ENCODE peak calls at places on chromosomes 3 and 15, in four cellular contexts. One of them, this sample, is unnamed. For H3K36me3, the result is how much of the 10 kb centered on the place peaks cover.

GRCh38 chr15:38828031-38828532 is 263.5 kb upstream of the RASGRP1 start:
- DNase-seq in fibroblast of lung: no peak
- DNase-seq in neural progenitor cell: no peak
- DNase-seq in neuronal stem cell: no peak
- DNase-seq in this sample: no peak

GRCh38 chr15:76840830-76841460 is 64.2 kb downstream of the SCAPER start:
- DNase-seq in fibroblast of lung: peak
- DNase-seq in neuronal stem cell: no peak
- DNase-seq in neural progenitor cell: peak
- DNase-seq in this sample: peak

GRCh38 chr3:150745832-150746231 is 17.1 kb downstream of the SIAH2 start:
- DNase-seq in neural progenitor cell: no peak
- DNase-seq in fibroblast of lung: no peak
- DNase-seq in neuronal stem cell: no peak
- DNase-seq in this sample: no peak

GRCh38 chr3:71723452-71724170 is 1.6 kb downstream of the EIF4E3 start:
- DNase-seq in neuronal stem cell: no peak
- DNase-seq in fibroblast of lung: no peak
- DNase-seq in neural progenitor cell: no peak
- DNase-seq in this sample: no peak

GRCh38 chr15:78070049-78070698 is 7.3 kb downstream of the TBC1D2B start:
- DNase-seq in neuronal stem cell: no peak
- DNase-seq in neural progenitor cell: no peak
- DNase-seq in fibroblast of lung: no peak
- DNase-seq in this sample: no peak

GRCh38 chr3:188274249-188274915 is 120.4 kb downstream of the LPP start:
- DNase-seq in neural progenitor cell: no peak
- DNase-seq in fibroblast of lung: peak
- DNase-seq in neuronal stem cell: no peak
- DNase-seq in this sample: peak

GRCh38 chr15:91871138-91871537 is 17.6 kb downstream of the SLCO3A1 start:
- DNase-seq in neuronal stem cell: no peak
- DNase-seq in neural progenitor cell: no peak
- DNase-seq in fibroblast of lung: no peak
- DNase-seq in this sample: no peak

GRCh38 chr3:183253961-183254815 is 1.1 kb downstream of the B3GNT5 start:
- DNase-seq in neural progenitor cell: peak
- DNase-seq in fibroblast of lung: no peak
- DNase-seq in neuronal stem cell: no peak
- DNase-seq in this sample: peak

GRCh38 chr3:152574461-152575079 is 260.4 kb upstream of the P2RY1 start:
- DNase-seq in neuronal stem cell: peak
- DNase-seq in neural progenitor cell: peak
- DNase-seq in fibroblast of lung: peak
- DNase-seq in this sample: peak

GRCh38 chr15:90664650-90665287 is 52.4 kb upstream of the BLM start:
- DNase-seq in neural progenitor cell: no peak
- DNase-seq in fibroblast of lung: peak
- DNase-seq in neuronal stem cell: no peak
- DNase-seq in this sample: peak

GRCh38 chr3:147702499-147702898 is 293.3 kb downstream of the ZIC1 start:
- DNase-seq in neural progenitor cell: no peak
- DNase-seq in neuronal stem cell: no peak
- DNase-seq in fibroblast of lung: peak
- DNase-seq in this sample: no peak

GRCh38 chr3:122577409-122578028 is at the start of gene PARP15:
- DNase-seq in neuronal stem cell: no peak
- DNase-seq in neural progenitor cell: peak
- DNase-seq in fibroblast of lung: peak
- DNase-seq in this sample: peak

GRCh38 chr3:122355612-122356011 is 27.4 kb downstream of the MIX23 start:
- DNase-seq in fibroblast of lung: no peak
- DNase-seq in neuronal stem cell: no peak
- DNase-seq in neural progenitor cell: no peak
- DNase-seq in this sample: no peak

GRCh38 chr3:167716920-167717319 is 17.8 kb downstream of the PDCD10 start:
- DNase-seq in neural progenitor cell: no peak
- DNase-seq in fibroblast of lung: no peak
- DNase-seq in neuronal stem cell: no peak
- DNase-seq in this sample: no peak

GRCh38 chr3:120854908-120855526 is 53.0 kb upstream of the STXBP5L start:
- DNase-seq in fibroblast of lung: no peak
- DNase-seq in neural progenitor cell: no peak
- DNase-seq in neuronal stem cell: no peak
- DNase-seq in this sample: no peak

GRCh38 chr15:57503051-57503702 is 88.5 kb upstream of the MYZAP start:
- DNase-seq in fibroblast of lung: no peak
- DNase-seq in neural progenitor cell: no peak
- DNase-seq in neuronal stem cell: no peak
- DNase-seq in this sample: peak

GRCh38 chr15:99123706-99124451 is 19.0 kb downstream of the SYNM start:
- DNase-seq in neuronal stem cell: peak
- DNase-seq in neural progenitor cell: peak
- DNase-seq in fibroblast of lung: peak
- DNase-seq in this sample: peak

GRCh38 chr3:36514171-36514570 is 133.9 kb downstream of the STAC start:
- DNase-seq in neural progenitor cell: no peak
- DNase-seq in neuronal stem cell: no peak
- DNase-seq in fibroblast of lung: no peak
- DNase-seq in this sample: no peak

GRCh38 chr15:55669226-55669625 is 73.7 kb downstream of the PRTG start:
- DNase-seq in neuronal stem cell: no peak
- DNase-seq in neural progenitor cell: no peak
- DNase-seq in fibroblast of lung: no peak
- DNase-seq in this sample: no peak

GRCh38 chr3:126784254-126784653 is 80.2 kb downstream of the CHCHD6 start:
- DNase-seq in fibroblast of lung: no peak
- DNase-seq in neuronal stem cell: peak
- DNase-seq in neural progenitor cell: peak
- DNase-seq in this sample: no peak

GRCh38 chr3:150544040-150544439 is 2.3 kb downstream of the SERP1 start:
- DNase-seq in fibroblast of lung: peak
- DNase-seq in neuronal stem cell: no peak
- DNase-seq in neural progenitor cell: no peak
- DNase-seq in this sample: peak

GRCh38 chr3:167936010-167936409 is 159.7 kb downstream of the GOLIM4 start:
- DNase-seq in neural progenitor cell: no peak
- DNase-seq in fibroblast of lung: no peak
- DNase-seq in neuronal stem cell: no peak
- DNase-seq in this sample: no peak

GRCh38 chr3:67783281-67784250 is 129.2 kb upstream of the SUCLG2 start:
- DNase-seq in neuronal stem cell: no peak
- DNase-seq in neural progenitor cell: no peak
- DNase-seq in fibroblast of lung: peak
- DNase-seq in this sample: no peak

GRCh38 chr3:8324727-8325126 is 176.9 kb upstream of the LMCD1 start:
- DNase-seq in fibroblast of lung: peak
- DNase-seq in neural progenitor cell: peak
- DNase-seq in neuronal stem cell: peak
- DNase-seq in this sample: peak

GRCh38 chr15:67385971-67386370 is 131.4 kb downstream of the IQCH start:
- DNase-seq in fibroblast of lung: peak
- DNase-seq in neural progenitor cell: no peak
- DNase-seq in neuronal stem cell: no peak
- DNase-seq in this sample: no peak

GRCh38 chr3:184981071-184981470 is 169.1 kb downstream of the VPS8 start:
- DNase-seq in neuronal stem cell: no peak
- DNase-seq in fibroblast of lung: no peak
- DNase-seq in neural progenitor cell: no peak
- DNase-seq in this sample: no peak

GRCh38 chr3:116517308-116517707 is 72.0 kb upstream of the LSAMP start:
- DNase-seq in fibroblast of lung: peak
- DNase-seq in neuronal stem cell: no peak
- DNase-seq in neural progenitor cell: peak
- DNase-seq in this sample: no peak

GRCh38 chr3:110858549-110858948 is 213.1 kb upstream of the NECTIN3 start:
- DNase-seq in neuronal stem cell: no peak
- DNase-seq in neural progenitor cell: no peak
- DNase-seq in fibroblast of lung: no peak
- DNase-seq in this sample: no peak

GRCh38 chr3:138889792-138890191 is 55.1 kb upstream of the PIK3CB start:
- DNase-seq in neural progenitor cell: no peak
- DNase-seq in fibroblast of lung: no peak
- DNase-seq in neuronal stem cell: no peak
- DNase-seq in this sample: no peak

GRCh38 chr3:17033516-17034168 is 148.9 kb downstream of the PLCL2 start:
- DNase-seq in fibroblast of lung: peak
- DNase-seq in neural progenitor cell: no peak
- DNase-seq in neuronal stem cell: no peak
- DNase-seq in this sample: no peak

GRCh38 chr3:42746455-42747450 is 26.3 kb downstream of the CCDC13 start:
- DNase-seq in neuronal stem cell: no peak
- DNase-seq in fibroblast of lung: peak
- DNase-seq in neural progenitor cell: peak
- DNase-seq in this sample: no peak

DNA sequence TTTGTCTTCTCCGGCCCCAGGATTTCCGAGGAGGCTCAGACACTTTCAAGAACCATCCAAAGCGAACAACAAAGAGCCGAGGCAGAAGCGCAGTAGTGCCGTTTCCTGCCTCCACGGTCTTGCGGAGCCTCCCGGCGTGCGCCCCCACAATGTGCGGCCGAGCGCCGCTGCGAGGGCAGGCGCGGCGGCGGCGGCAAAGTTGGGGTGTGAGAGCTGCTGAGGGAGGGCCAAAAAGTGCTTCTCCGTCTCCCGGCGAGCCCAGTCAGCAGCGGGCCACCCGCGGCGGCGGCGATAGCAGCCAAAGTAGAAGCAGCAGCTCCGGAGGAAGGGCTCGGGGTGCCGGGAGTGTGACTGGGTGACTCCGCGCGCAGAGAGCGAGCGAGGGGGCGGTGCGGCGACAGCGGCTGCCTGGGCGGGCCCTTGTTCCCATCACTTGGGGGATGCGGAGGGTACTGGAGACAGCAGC is 749.1 kb downstream of the ROBO1 start:
- DNase-seq in neuronal stem cell: peak
- DNase-seq in fibroblast of lung: peak
- DNase-seq in neural progenitor cell: peak
- DNase-seq in this sample: peak
- H3K4me2 ChIP-seq in neuronal stem cell: peak
- H3K4me2 ChIP-seq in fibroblast of lung: peak
- H3K4me2 ChIP-seq in neural progenitor cell: peak
- H3K4me2 ChIP-seq in this sample: peak

DNA sequence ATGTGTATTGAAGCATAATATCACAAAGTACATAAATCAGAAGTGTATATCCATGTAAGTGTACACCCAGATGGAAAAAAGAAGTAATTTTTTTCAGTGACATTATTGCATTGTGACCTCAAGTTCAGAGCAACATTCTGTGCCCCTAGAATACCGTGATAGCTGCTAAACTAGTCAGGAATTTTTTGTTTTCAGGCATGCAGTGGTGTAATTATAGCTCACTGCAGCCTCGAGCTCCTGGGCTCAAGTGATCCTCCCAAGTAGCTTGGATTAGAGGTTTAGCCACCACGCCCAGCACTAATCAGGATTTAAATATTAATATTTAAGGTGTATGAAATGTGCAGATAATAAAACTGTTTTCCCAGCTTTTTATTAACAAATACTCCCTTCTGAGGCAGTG is 25.5 kb downstream of the SEC62 start:
- DNase-seq in neural progenitor cell: no peak
- DNase-seq in neuronal stem cell: no peak
- DNase-seq in fibroblast of lung: no peak
- DNase-seq in this sample: no peak
- H3K36me3 ChIP-seq in neural progenitor cell: under half
- H3K36me3 ChIP-seq in neuronal stem cell: half or more
- H3K36me3 ChIP-seq in fibroblast of lung: under half
- H3K36me3 ChIP-seq in this sample: half or more

GRCh38 chr3:15647629-15648167 is 46.2 kb downstream of the BTD start:
- DNase-seq in neural progenitor cell: no peak
- DNase-seq in fibroblast of lung: peak
- DNase-seq in neuronal stem cell: no peak
- DNase-seq in this sample: peak
- H3K4me2 ChIP-seq in neural progenitor cell: no peak
- H3K4me2 ChIP-seq in fibroblast of lung: peak
- H3K4me2 ChIP-seq in neuronal stem cell: no peak
- H3K4me2 ChIP-seq in this sample: peak

DNA sequence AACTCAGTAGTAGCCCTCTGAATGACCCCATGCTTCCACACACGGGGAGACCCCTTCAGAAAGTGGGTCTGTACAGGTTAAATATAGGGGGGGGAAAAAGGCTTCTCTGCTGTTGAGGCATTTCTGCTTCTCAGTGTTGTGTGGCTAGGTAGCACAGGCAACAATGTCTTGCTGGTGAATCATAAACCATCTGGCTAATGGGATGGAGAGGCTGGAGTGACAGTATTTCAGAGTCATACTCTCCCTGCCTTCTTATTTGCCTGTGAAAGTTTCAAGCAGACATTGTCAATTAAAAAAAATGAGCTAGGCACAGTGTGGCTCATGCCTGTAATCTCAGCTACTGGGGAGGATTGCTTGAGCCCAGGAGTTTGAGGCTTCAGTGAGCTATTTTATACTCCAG is 14.2 kb upstream of the FBXL22 start:
- DNase-seq in fibroblast of lung: peak
- DNase-seq in neuronal stem cell: no peak
- DNase-seq in neural progenitor cell: no peak
- DNase-seq in this sample: peak
- H3K36me3 ChIP-seq in fibroblast of lung: under half
- H3K36me3 ChIP-seq in neuronal stem cell: half or more
- H3K36me3 ChIP-seq in neural progenitor cell: under half
- H3K36me3 ChIP-seq in this sample: under half